ENCODE peak calls at places on chromosomes 6 and 20, in five cellular contexts. R is gastrocnemius medialis, T is H9, Q is dorsolateral prefrontal cortex, P is stomach. C is an unnamed sample.

GRCh38 chr6:56652994-56653393 is 10.3 kb upstream of the DST start:
- DNase-seq in R (no peak), T (no peak), Q (no peak), P (no peak), C (no peak)

GRCh38 chr20:63461364-63461763 is 11.1 kb downstream of the KCNQ2 start:
- DNase-seq in R (no peak), T (no peak), Q (no peak), P (no peak), C (no peak)

GRCh38 chr6:156449128-156449527 is 328.1 kb upstream of the ARID1B start:
- DNase-seq in R (no peak), T (no peak), Q (no peak), P (peak; percentile 41), C (no peak)

GRCh38 chr6:3382399-3383279 is 74.2 kb downstream of the SLC22A23 start:
- DNase-seq in R (no peak), T (no peak), Q (no peak), P (peak; percentile 57), C (no peak)

GRCh38 chr6:144582939-144583613 is 297.9 kb downstream of the UTRN start:
- DNase-seq in R (peak; percentile 17), T (peak; percentile 32), Q (peak; percentile 19), P (peak; percentile 31), C (no peak)

GRCh38 chr6:119158057-119158848 is 79.8 kb upstream of the FAM184A start:
- DNase-seq in R (peak; percentile 77), T (no peak), Q (peak; percentile 32), P (no peak), C (no peak)

GRCh38 chr20:12728782-12729181 is 280.0 kb upstream of the SPTLC3 start:
- DNase-seq in R (no peak), T (no peak), Q (no peak), P (no peak), C (no peak)

GRCh38 chr20:25277051-25277801 is 29.3 kb downstream of the PYGB start:
- DNase-seq in R (peak; percentile 65), T (no peak), Q (peak; percentile 8), P (peak; percentile 23), C (no peak)

GRCh38 chr6:150072201-150072600 is 3.3 kb upstream of the ULBP3 start:
- DNase-seq in R (peak; percentile 77), T (peak; percentile 87), Q (no peak), P (peak; percentile 92), C (no peak)

GRCh38 chr6:64505312-64505711 is 869.7 kb downstream of the PHF3 start:
- DNase-seq in R (no peak), T (peak; percentile 66), Q (no peak), P (no peak), C (peak; percentile 24)
- TF ChIP-seq CTCF in R (no peak), T (peak; percentile 97), Q (peak; percentile 10), P (no peak), C (peak; percentile 64)

DNA sequence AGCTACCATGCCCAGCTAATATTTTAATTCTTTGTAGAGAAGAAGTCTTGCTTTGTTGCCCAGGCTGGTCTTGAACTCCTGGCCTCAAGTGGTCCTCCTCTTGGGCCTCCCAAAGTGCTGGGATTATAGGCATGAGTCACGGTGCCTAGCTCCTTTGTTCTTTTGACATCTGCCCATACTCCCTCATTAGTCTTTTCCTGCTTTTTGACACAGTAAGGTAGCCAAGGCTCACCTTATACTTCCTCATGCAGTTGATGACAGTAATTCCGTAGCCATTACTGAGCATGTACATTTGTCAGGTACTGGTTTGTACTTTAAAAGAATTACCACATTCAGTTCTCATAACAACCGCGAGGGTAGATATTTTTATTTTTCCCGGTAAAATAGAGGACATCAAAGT is 76.7 kb downstream of the CDYL start:
- DNase-seq in R (no peak), T (no peak), Q (no peak), P (no peak), C (no peak)
- TF ChIP-seq CTCF in R (no peak), T (no peak), Q (no peak), P (no peak), C (no peak)

DNA sequence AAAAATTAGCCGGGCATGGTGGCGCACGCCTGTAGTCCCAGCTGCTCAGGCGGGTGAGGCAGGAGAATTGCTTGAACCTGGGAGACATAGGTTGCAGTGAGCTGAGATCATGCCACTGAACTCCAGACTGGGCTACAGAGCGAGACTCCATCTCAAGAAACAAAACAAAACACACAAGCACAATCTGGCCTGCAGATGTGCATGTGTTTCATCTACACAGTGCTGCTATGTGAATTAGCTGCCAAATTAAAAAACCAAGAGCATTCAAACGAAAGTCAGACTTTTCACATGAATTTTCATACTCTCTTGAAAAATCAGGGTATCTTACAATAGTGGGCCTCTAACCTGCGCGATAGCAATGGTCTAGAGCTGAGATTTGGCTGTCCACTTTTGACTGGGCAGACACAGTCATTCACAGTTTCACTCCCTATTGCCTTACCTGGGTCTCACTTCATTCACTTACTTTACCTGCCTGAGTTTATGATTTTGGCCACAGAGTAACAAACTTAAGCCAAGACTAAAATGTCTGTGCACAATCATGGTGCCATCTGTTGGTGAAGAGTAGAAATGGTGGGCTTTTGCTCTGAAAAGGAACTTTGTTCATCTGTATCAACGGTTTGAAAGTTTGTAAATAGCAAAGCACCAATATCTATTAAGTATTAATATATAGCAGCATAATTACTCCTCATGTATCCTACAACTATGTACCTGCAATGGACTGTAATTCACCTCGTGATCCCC is 138.4 kb upstream of the UST start:
- DNase-seq in R (no peak), T (no peak), Q (no peak), P (no peak), C (no peak)
- TF ChIP-seq CTCF in R (no peak), T (peak; percentile 70), Q (peak; percentile 38), P (no peak), C (peak; percentile 53)

GRCh38 chr6:37122861-37123260 is 47.1 kb upstream of the PIM1 start:
- DNase-seq in R (no peak), T (no peak), Q (no peak), P (no peak), C (no peak)

GRCh38 chr6:37126961-37127360 is 43.0 kb upstream of the PIM1 start:
- DNase-seq in R (no peak), T (no peak), Q (no peak), P (no peak), C (no peak)

GRCh38 chr6:37125779-37126553 is 44.0 kb upstream of the PIM1 start:
- DNase-seq in R (no peak), T (peak; percentile 83), Q (no peak), P (no peak), C (peak; percentile 22)

GRCh38 chr6:37126554-37126906 is 43.4 kb upstream of the PIM1 start:
- DNase-seq in R (no peak), T (no peak), Q (no peak), P (no peak), C (no peak)

GRCh38 chr6:37123957-37124729 is 45.8 kb upstream of the PIM1 start:
- DNase-seq in R (no peak), T (peak; percentile 55), Q (no peak), P (no peak), C (no peak)
- TF ChIP-seq CTCF in R (no peak), T (no peak), Q (no peak), P (no peak), C (no peak)

GRCh38 chr20:6513586-6513985 is 253.9 kb upstream of the BMP2 start:
- DNase-seq in R (no peak), T (no peak), Q (no peak), P (no peak), C (no peak)
- TF ChIP-seq CTCF in R (no peak), T (no peak), Q (no peak), P (no peak), C (no peak)